ENCODE peak calls at places on chromosomes 7 and 10, in six cellular contexts. One of them, this sample, is unnamed.

GRCh38 chr10:31926765-31927596 is 1.6 kb downstream of the ARHGAP12 start:
- DNase-seq in heart left ventricle: no peak
- DNase-seq in osteocyte: no peak
- DNase-seq in HFF-Myc: no peak
- DNase-seq in foreskin fibroblast: no peak
- DNase-seq in fibroblast of lung: no peak
- DNase-seq in this sample: no peak

GRCh38 chr7:102279537-102280400 is 6.9 kb upstream of the SH2B2 start:
- DNase-seq in fibroblast of lung: peak; percentile 54
- DNase-seq in heart left ventricle: peak; percentile 43
- DNase-seq in HFF-Myc: no peak
- DNase-seq in osteocyte: no peak
- DNase-seq in foreskin fibroblast: peak; percentile 75
- DNase-seq in this sample: peak; percentile 64

GRCh38 chr10:133109736-133110532 is 22.2 kb downstream of the ADGRA1 start:
- DNase-seq in heart left ventricle: peak; percentile 58
- DNase-seq in fibroblast of lung: no peak
- DNase-seq in foreskin fibroblast: no peak
- DNase-seq in osteocyte: no peak
- DNase-seq in HFF-Myc: no peak
- DNase-seq in this sample: no peak

GRCh38 chr10:50991496-50992355 is 82.6 kb upstream of the PRKG1 start:
- DNase-seq in foreskin fibroblast: peak; percentile 63
- DNase-seq in HFF-Myc: no peak
- DNase-seq in fibroblast of lung: peak; percentile 84
- DNase-seq in osteocyte: no peak
- DNase-seq in heart left ventricle: peak; percentile 79
- DNase-seq in this sample: peak; percentile 14

GRCh38 chr10:11318812-11319598 is 292.4 kb downstream of the USP6NL start:
- DNase-seq in osteocyte: peak; percentile 80
- DNase-seq in HFF-Myc: no peak
- DNase-seq in heart left ventricle: no peak
- DNase-seq in foreskin fibroblast: no peak
- DNase-seq in fibroblast of lung: no peak
- DNase-seq in this sample: no peak

GRCh38 chr7:54961391-54961790 is 57.4 kb upstream of the EGFR start:
- DNase-seq in foreskin fibroblast: peak; percentile 18
- DNase-seq in heart left ventricle: no peak
- DNase-seq in HFF-Myc: no peak
- DNase-seq in osteocyte: no peak
- DNase-seq in fibroblast of lung: peak; percentile 18
- DNase-seq in this sample: no peak

GRCh38 chr10:97234403-97234802 is 48.6 kb upstream of the SLIT1 start:
- DNase-seq in heart left ventricle: no peak
- DNase-seq in HFF-Myc: peak; percentile 22
- DNase-seq in fibroblast of lung: peak; percentile 67
- DNase-seq in foreskin fibroblast: peak; percentile 71
- DNase-seq in osteocyte: no peak
- DNase-seq in this sample: no peak

GRCh38 chr10:15426558-15426957 is 55.5 kb upstream of the FAM171A1 start:
- DNase-seq in osteocyte: no peak
- DNase-seq in HFF-Myc: no peak
- DNase-seq in heart left ventricle: no peak
- DNase-seq in foreskin fibroblast: no peak
- DNase-seq in fibroblast of lung: no peak
- DNase-seq in this sample: no peak

GRCh38 chr7:68679456-68680234 is 918.6 kb upstream of the AUTS2 start:
- DNase-seq in HFF-Myc: no peak
- DNase-seq in osteocyte: no peak
- DNase-seq in fibroblast of lung: no peak
- DNase-seq in heart left ventricle: no peak
- DNase-seq in foreskin fibroblast: no peak
- DNase-seq in this sample: no peak

GRCh38 chr10:6310977-6311376 is 108.2 kb downstream of the PFKFB3 start:
- DNase-seq in osteocyte: no peak
- DNase-seq in HFF-Myc: no peak
- DNase-seq in fibroblast of lung: no peak
- DNase-seq in foreskin fibroblast: no peak
- DNase-seq in heart left ventricle: no peak
- DNase-seq in this sample: no peak

GRCh38 chr7:84025332-84025927 is 169.2 kb downstream of the SEMA3A start:
- DNase-seq in fibroblast of lung: peak; percentile 91
- DNase-seq in heart left ventricle: no peak
- DNase-seq in foreskin fibroblast: peak; percentile 95
- DNase-seq in HFF-Myc: peak; percentile 79
- DNase-seq in osteocyte: no peak
- DNase-seq in this sample: no peak

GRCh38 chr10:85175635-85176034 is 847.2 kb downstream of the CCSER2 start:
- DNase-seq in fibroblast of lung: no peak
- DNase-seq in HFF-Myc: no peak
- DNase-seq in foreskin fibroblast: no peak
- DNase-seq in heart left ventricle: no peak
- DNase-seq in osteocyte: no peak
- DNase-seq in this sample: no peak
- TF ChIP-seq CTCF in fibroblast of lung: no peak
- TF ChIP-seq CTCF in HFF-Myc: no peak
- TF ChIP-seq CTCF in foreskin fibroblast: no peak
- TF ChIP-seq CTCF in heart left ventricle: no peak
- TF ChIP-seq CTCF in osteocyte: no peak
- TF ChIP-seq CTCF in this sample: no peak

DNA sequence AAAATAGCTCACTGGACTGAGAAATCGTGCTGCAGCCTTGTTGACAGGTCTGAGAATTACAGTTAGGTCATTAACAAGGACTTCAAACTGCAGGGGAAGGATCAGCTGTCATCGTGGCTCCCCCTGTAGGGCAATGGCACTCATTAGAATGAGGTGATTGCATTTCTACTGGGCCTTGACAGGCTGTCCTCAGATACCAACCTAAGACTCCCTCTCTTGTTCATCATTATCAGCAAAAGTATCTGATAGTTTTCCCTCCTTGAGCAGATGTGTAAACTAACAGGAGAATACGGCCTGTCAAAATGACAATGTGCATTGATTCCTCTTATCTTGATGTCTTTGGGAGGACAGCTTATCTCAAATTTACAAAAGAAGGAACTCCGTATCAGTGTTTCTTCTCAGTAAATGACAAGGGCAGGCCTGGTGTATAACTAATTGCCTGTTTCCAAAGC is 648.5 kb upstream of the LRRN3 start:
- DNase-seq in HFF-Myc: no peak
- DNase-seq in heart left ventricle: no peak
- DNase-seq in osteocyte: no peak
- DNase-seq in foreskin fibroblast: peak; percentile 11
- DNase-seq in fibroblast of lung: peak; percentile 59
- DNase-seq in this sample: no peak
- TF ChIP-seq CTCF in HFF-Myc: peak; percentile 39
- TF ChIP-seq CTCF in heart left ventricle: peak; percentile 25
- TF ChIP-seq CTCF in osteocyte: peak; percentile 63
- TF ChIP-seq CTCF in foreskin fibroblast: no peak
- TF ChIP-seq CTCF in fibroblast of lung: no peak
- TF ChIP-seq CTCF in this sample: peak; percentile 61

GRCh38 chr7:158782638-158783490 is 46.4 kb downstream of the ESYT2 start:
- DNase-seq in osteocyte: peak; percentile 87
- DNase-seq in heart left ventricle: peak; percentile 85
- DNase-seq in fibroblast of lung: peak; percentile 58
- DNase-seq in HFF-Myc: no peak
- DNase-seq in foreskin fibroblast: peak; percentile 61
- DNase-seq in this sample: no peak
- TF ChIP-seq CTCF in osteocyte: peak; percentile 59
- TF ChIP-seq CTCF in heart left ventricle: peak; percentile 76
- TF ChIP-seq CTCF in fibroblast of lung: peak; percentile 41
- TF ChIP-seq CTCF in HFF-Myc: peak; percentile 22
- TF ChIP-seq CTCF in foreskin fibroblast: peak; percentile 20
- TF ChIP-seq CTCF in this sample: peak; percentile 10

DNA sequence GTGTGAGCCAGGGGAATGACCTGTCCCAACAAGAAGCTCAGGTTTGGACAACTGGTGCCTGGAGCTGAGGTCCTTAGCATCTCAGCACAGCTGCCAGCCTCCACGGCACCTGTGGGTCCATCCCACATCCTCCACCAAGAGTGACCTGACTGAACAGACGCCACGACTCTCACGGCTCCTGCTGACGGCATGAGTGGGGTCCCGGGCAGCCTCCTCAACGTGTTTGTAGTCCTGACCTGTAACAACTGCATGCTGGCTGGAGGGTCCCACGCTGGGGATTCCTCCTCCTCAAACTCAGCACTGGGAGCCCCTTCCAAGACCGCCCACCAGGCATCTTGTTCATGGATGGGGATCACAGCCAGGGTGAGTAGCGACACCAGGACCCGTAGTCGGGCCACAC is 36.2 kb downstream of the FAM20C start:
- DNase-seq in osteocyte: no peak
- DNase-seq in foreskin fibroblast: no peak
- DNase-seq in HFF-Myc: no peak
- DNase-seq in heart left ventricle: no peak
- DNase-seq in fibroblast of lung: no peak
- DNase-seq in this sample: no peak
- TF ChIP-seq CTCF in osteocyte: no peak
- TF ChIP-seq CTCF in foreskin fibroblast: no peak
- TF ChIP-seq CTCF in HFF-Myc: no peak
- TF ChIP-seq CTCF in heart left ventricle: no peak
- TF ChIP-seq CTCF in fibroblast of lung: no peak
- TF ChIP-seq CTCF in this sample: no peak

GRCh38 chr7:107315821-107316220 is 147.0 kb downstream of the HBP1 start:
- DNase-seq in fibroblast of lung: no peak
- DNase-seq in osteocyte: no peak
- DNase-seq in foreskin fibroblast: no peak
- DNase-seq in HFF-Myc: no peak
- DNase-seq in heart left ventricle: no peak
- DNase-seq in this sample: no peak
- TF ChIP-seq CTCF in fibroblast of lung: no peak
- TF ChIP-seq CTCF in osteocyte: no peak
- TF ChIP-seq CTCF in foreskin fibroblast: no peak
- TF ChIP-seq CTCF in HFF-Myc: no peak
- TF ChIP-seq CTCF in heart left ventricle: no peak
- TF ChIP-seq CTCF in this sample: no peak

GRCh38 chr10:119178371-119179119 is at the start of gene PRDX3:
- DNase-seq in heart left ventricle: peak; percentile 95
- DNase-seq in foreskin fibroblast: peak; percentile 96
- DNase-seq in osteocyte: peak; percentile 98
- DNase-seq in fibroblast of lung: peak; percentile 88
- DNase-seq in HFF-Myc: peak; percentile 80
- DNase-seq in this sample: peak; percentile 88
- TF ChIP-seq CTCF in heart left ventricle: peak; percentile 34
- TF ChIP-seq CTCF in foreskin fibroblast: no peak
- TF ChIP-seq CTCF in osteocyte: peak; percentile 31
- TF ChIP-seq CTCF in fibroblast of lung: no peak
- TF ChIP-seq CTCF in HFF-Myc: peak; percentile 8
- TF ChIP-seq CTCF in this sample: no peak

DNA sequence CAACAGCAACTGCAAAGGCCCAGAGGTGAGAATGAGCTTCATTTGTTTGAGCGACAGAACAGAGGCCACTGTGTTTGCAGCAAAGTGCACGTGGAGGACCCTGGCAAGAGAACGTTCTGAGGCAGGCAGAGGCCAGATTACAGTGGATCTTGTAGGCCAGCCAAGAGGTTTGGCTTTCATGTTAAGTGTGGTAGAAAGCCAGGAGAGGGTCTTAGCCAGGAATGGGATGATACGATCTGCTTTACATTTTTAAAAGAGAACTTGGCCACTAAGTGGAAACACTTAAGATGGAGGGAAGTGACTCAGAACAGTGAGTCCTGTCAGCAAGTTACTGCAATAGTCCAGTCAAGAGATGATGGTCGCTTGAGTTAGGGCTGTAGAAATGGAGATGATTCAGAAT is 4.6 kb downstream of the CCDC136 start:
- DNase-seq in fibroblast of lung: peak; percentile 65
- DNase-seq in heart left ventricle: no peak
- DNase-seq in HFF-Myc: no peak
- DNase-seq in osteocyte: no peak
- DNase-seq in foreskin fibroblast: peak; percentile 57
- DNase-seq in this sample: no peak
- TF ChIP-seq CTCF in fibroblast of lung: no peak
- TF ChIP-seq CTCF in heart left ventricle: no peak
- TF ChIP-seq CTCF in HFF-Myc: no peak
- TF ChIP-seq CTCF in osteocyte: no peak
- TF ChIP-seq CTCF in foreskin fibroblast: no peak
- TF ChIP-seq CTCF in this sample: no peak

This sample was measured in progenitor cell of endocrine pancreas.